ENCODE peak calls at places on chromosomes 16 and 17, in eight cellular contexts. F is NCI-H1048, L is SW480, X is NCI-H510A treated with DMSO at 0.1 percent for 48 hours, H is kidney tubule cell, M is transverse colon, E is cardiac muscle cell, Z is SK-N-SH. B is an unnamed sample.

GRCh38 chr17:82238562-82239201 is 9.8 kb downstream of the SLC16A3 start:
- DNase-seq in Z (no peak), X (peak; percentile 91), L (peak; percentile 85), M (peak; percentile 91), E (no peak), F (no peak), H (peak; percentile 77), B (no peak)

GRCh38 chr17:19285218-19285900 is 48.2 kb downstream of the EPN2 start:
- DNase-seq in Z (no peak), H (no peak), L (no peak), F (no peak), X (no peak), M (no peak), E (no peak), B (no peak)

GRCh38 chr17:34133350-34133749 is 121.7 kb upstream of the CCL2 start:
- DNase-seq in M (no peak), H (no peak), E (no peak), X (no peak), F (no peak), Z (no peak), L (no peak), B (no peak)

GRCh38 chr16:50396770-50397525 is 28.2 kb upstream of the BRD7 start:
- DNase-seq in E (no peak), F (no peak), H (peak; percentile 99), Z (no peak), M (no peak), X (no peak), L (peak; percentile 68), B (no peak)

GRCh38 chr16:86048882-86049585 is 150.1 kb downstream of the IRF8 start:
- DNase-seq in M (peak; percentile 5), F (no peak), L (no peak), E (no peak), X (no peak), Z (no peak), H (no peak), B (no peak)

GRCh38 chr17:31405941-31406371 is 14.5 kb downstream of the RAB11FIP4 start:
- DNase-seq in Z (peak; percentile 76), E (no peak), L (no peak), M (no peak), X (no peak), F (no peak), H (no peak), B (no peak)

GRCh38 chr16:81175325-81175891 is 63.1 kb upstream of the BCO1 start:
- DNase-seq in X (no peak), E (no peak), F (no peak), H (peak; percentile 31), M (no peak), Z (no peak), L (no peak), B (no peak)

GRCh38 chr16:55035956-55036355 is 105.3 kb downstream of the IRX5 start:
- DNase-seq in H (no peak), L (peak; percentile 10), Z (no peak), X (no peak), M (no peak), E (no peak), F (no peak), B (no peak)

GRCh38 chr16:84482951-84483881 is 21.2 kb downstream of the MEAK7 start:
- DNase-seq in L (no peak), H (no peak), F (no peak), E (no peak), M (no peak), Z (no peak), X (no peak), B (no peak)

GRCh38 chr17:38728290-38728831 is 1.8 kb upstream of the CISD3 start:
- DNase-seq in L (no peak), X (no peak), Z (no peak), M (peak; percentile 52), E (no peak), H (no peak), F (no peak), B (no peak)

GRCh38 chr16:85238233-85238647 is 126.0 kb upstream of the CIBAR2 start:
- DNase-seq in X (no peak), M (peak; percentile 58), F (no peak), Z (peak; percentile 72), H (no peak), E (peak; percentile 45), L (no peak), B (peak; percentile 54)

GRCh38 chr17:61251939-61252865 is 147.4 kb upstream of the TBX2 start:
- DNase-seq in X (no peak), Z (peak; percentile 42), E (peak; percentile 90), M (peak; percentile 84), H (peak; percentile 25), F (no peak), L (no peak), B (no peak)

GRCh38 chr16:65837431-65837986 is 529.0 kb upstream of the CDH5 start:
- DNase-seq in H (no peak), X (no peak), M (no peak), E (no peak), F (no peak), L (no peak), Z (no peak), B (no peak)

GRCh38 chr17:61360318-61360717 is 39.3 kb upstream of the TBX2 start:
- DNase-seq in H (no peak), E (no peak), F (no peak), Z (no peak), L (no peak), M (no peak), X (no peak), B (no peak)

GRCh38 chr17:4033751-4034251 is 69.6 kb upstream of the ATP2A3 start:
- DNase-seq in M (no peak), X (no peak), H (no peak), Z (no peak), E (no peak), L (peak; percentile 52), F (no peak), B (no peak)

GRCh38 chr16:11890231-11890630 is 25.5 kb downstream of the GSPT1 start:
- DNase-seq in E (no peak), X (no peak), F (no peak), M (no peak), L (no peak), Z (no peak), H (no peak), B (no peak)

GRCh38 chr17:45428050-45428953 is 4.4 kb downstream of the ARHGAP27 start:
- DNase-seq in F (peak; percentile 53), Z (peak; percentile 94), E (peak; percentile 80), M (peak; percentile 84), L (peak; percentile 62), X (peak; percentile 80), H (peak; percentile 78), B (peak; percentile 76)

GRCh38 chr17:45366691-45367090 is 49.9 kb upstream of the MAP3K14 start:
- DNase-seq in H (no peak), X (no peak), Z (peak; percentile 9), L (no peak), M (no peak), F (no peak), E (no peak), B (no peak)

GRCh38 chr17:78759203-78759968 is 22.7 kb downstream of the CYTH1 start:
- DNase-seq in L (no peak), X (peak; percentile 25), E (no peak), F (no peak), Z (peak; percentile 58), M (peak; percentile 82), H (no peak), B (peak; percentile 70)

GRCh38 chr17:62737513-62737912 is 70.6 kb downstream of the MARCHF10 start:
- DNase-seq in M (no peak), X (no peak), E (no peak), L (no peak), F (no peak), Z (no peak), H (no peak), B (no peak)

GRCh38 chr16:66934138-66934838 is at the start of gene CIAO2B:
- DNase-seq in F (peak; percentile 6), M (peak; percentile 93), Z (peak; percentile 95), H (peak; percentile 87), X (peak; percentile 35), L (peak; percentile 70), E (peak; percentile 87), B (peak; percentile 78)

GRCh38 chr17:40791116-40791515 is 8.6 kb downstream of the KRT28 start:
- DNase-seq in F (no peak), M (no peak), E (no peak), H (no peak), L (no peak), X (no peak), Z (no peak), B (no peak)

B was measured in dermis microvascular lymphatic vessel endothelial cell.